ENCODE peak calls at places on chromosomes 4 and X, in seven cellular contexts. C is hypothalamus; D is neural crest cell; K is stimulated activated CD4-positive, alpha-beta T cell treated with anti-CD3 and anti-CD28 coated beads, Interleukin-15, amount 100 ng/mL, for 24 hours; I is breast epithelium; M is effector memory CD8-positive, alpha-beta T cell; A is upper lobe of left lung. U is an unnamed sample.

GRCh38 chrX:115559672-115560071 is 1.3 kb upstream of the PLS3 start:
- DNase-seq in K (no peak), A (no peak), D (no peak), I (no peak), M (no peak), C (no peak), U (no peak)

GRCh38 chr4:41218703-41219102 is 4.4 kb upstream of the APBB2 start:
- DNase-seq in D (no peak), I (no peak), M (no peak), A (no peak), C (no peak), K (no peak), U (no peak)

GRCh38 chr4:11455201-11455835 is 26.6 kb upstream of the HS3ST1 start:
- DNase-seq in M (no peak), D (no peak), I (no peak), A (no peak), K (no peak), C (no peak), U (no peak)

GRCh38 chrX:7065473-7065872 is 82.0 kb upstream of the STS start:
- DNase-seq in D (no peak), M (no peak), K (no peak), I (no peak), C (no peak), A (no peak), U (no peak)

GRCh38 chr4:20311863-20312262 is 60.2 kb downstream of the SLIT2 start:
- DNase-seq in M (no peak), C (no peak), I (no peak), D (no peak), K (no peak), A (no peak), U (no peak)

GRCh38 chr4:122658818-122659295 is 38.0 kb upstream of the IL21 start:
- DNase-seq in I (no peak), K (no peak), D (no peak), A (no peak), C (no peak), M (no peak), U (no peak)

GRCh38 chr4:28481565-28481964 is 1620.9 kb downstream of the STIM2 start:
- DNase-seq in C (no peak), A (no peak), D (no peak), I (peak; percentile 22), K (no peak), M (no peak), U (no peak)

GRCh38 chr4:184355111-184355604 is 119.2 kb downstream of the IRF2 start:
- DNase-seq in K (no peak), C (no peak), D (no peak), I (peak; percentile 46), M (no peak), A (no peak), U (no peak)

GRCh38 chrX:103562801-103563200 is 22.5 kb upstream of the TCEAL4 start:
- DNase-seq in I (no peak), M (no peak), C (no peak), A (no peak), K (no peak), D (no peak), U (no peak)

GRCh38 chr4:124640037-124640730 is 72.3 kb downstream of the ANKRD50 start:
- DNase-seq in A (no peak), C (no peak), I (peak; percentile 29), K (no peak), D (no peak), M (no peak), U (no peak)

GRCh38 chrX:67693928-67694327 is 150.1 kb downstream of the AR start:
- DNase-seq in C (no peak), K (no peak), D (no peak), M (no peak), I (no peak), A (no peak), U (no peak)

GRCh38 chrX:153769158-153769864 is 5.3 kb downstream of the PLXNB3 start:
- DNase-seq in K (no peak), I (no peak), C (no peak), A (peak; percentile 49), M (no peak), D (no peak), U (no peak)

GRCh38 chr4:63906660-63907146 is 502.5 kb downstream of the TECRL start:
- DNase-seq in I (no peak), D (no peak), M (no peak), K (no peak), C (no peak), A (no peak), U (no peak)

GRCh38 chr4:88247148-88247547 is 37.2 kb downstream of the PPM1K start:
- DNase-seq in I (no peak), K (no peak), A (no peak), M (no peak), C (no peak), D (no peak), U (no peak)

GRCh38 chrX:73127700-73128241 is 48.5 kb upstream of the PABPC1L2A start:
- DNase-seq in D (no peak), K (peak; percentile 3), I (no peak), A (peak; percentile 40), M (no peak), C (peak; percentile 0), U (peak; percentile 19)

GRCh38 chr4:124111922-124112321 is 600.6 kb downstream of the ANKRD50 start:
- DNase-seq in D (peak; percentile 16), I (no peak), A (no peak), K (no peak), C (no peak), M (no peak), U (peak; percentile 40)

GRCh38 chr4:147138171-147138570 is 192.5 kb upstream of the TTC29 start:
- DNase-seq in C (no peak), M (no peak), A (no peak), K (no peak), D (no peak), I (no peak), U (no peak)

GRCh38 chr4:74117024-74117534 is 18.1 kb upstream of the CXCL2 start:
- DNase-seq in A (no peak), M (no peak), I (peak; percentile 85), D (no peak), C (peak; percentile 66), K (no peak), U (no peak)

GRCh38 chr4:155552180-155552579 is 114.5 kb upstream of the GUCY1A1 start:
- DNase-seq in K (no peak), C (no peak), I (no peak), D (no peak), A (peak; percentile 11), M (no peak), U (no peak)

GRCh38 chr4:40550900-40551546 is 78.6 kb downstream of the RBM47 start:
- DNase-seq in D (no peak), M (no peak), K (peak; percentile 5), C (no peak), I (peak; percentile 30), A (no peak), U (no peak)

GRCh38 chrX:119423631-119424030 is 24.5 kb downstream of the SLC25A43 start:
- DNase-seq in D (no peak), C (no peak), A (no peak), I (no peak), M (no peak), K (no peak), U (no peak)

GRCh38 chr4:87981505-87981904 is 6.0 kb downstream of the SPP1 start:
- DNase-seq in K (no peak), A (no peak), I (no peak), C (no peak), D (no peak), M (no peak), U (no peak)

GRCh38 chr4:17469931-17470674 is 41.8 kb downstream of the QDPR start:
- DNase-seq in M (no peak), C (no peak), I (no peak), A (no peak), K (no peak), D (no peak), U (no peak)

GRCh38 chr4:336893-337142 is 796 bp upstream of the ZNF141 start:
- DNase-seq in C (no peak), A (no peak), I (no peak), K (no peak), D (no peak), M (no peak), U (no peak)

GRCh38 chr4:151331276-151332042 is 6.1 kb upstream of the SH3D19 start:
- DNase-seq in K (no peak), M (no peak), D (no peak), C (no peak), A (no peak), I (no peak), U (no peak)

GRCh38 chrX:30283456-30284200 is 25.6 kb downstream of the NR0B1 start:
- DNase-seq in M (no peak), A (no peak), C (no peak), K (no peak), I (no peak), D (no peak), U (no peak)

GRCh38 chr4:87839309-87839946 is 6.7 kb downstream of the MEPE start:
- DNase-seq in I (peak; percentile 24), K (peak; percentile 6), C (no peak), D (no peak), M (no peak), A (no peak), U (peak; percentile 50)

GRCh38 chr4:37793562-37793961 is 32.9 kb upstream of the PGM2 start:
- DNase-seq in K (no peak), C (no peak), D (no peak), M (peak; percentile 5), I (no peak), A (no peak), U (no peak)

GRCh38 chrX:46444011-46444410 is 101.2 kb downstream of the ZNF674 start:
- DNase-seq in A (no peak), D (no peak), K (peak; percentile 11), M (no peak), I (no peak), C (no peak), U (no peak)

GRCh38 chr4:147059064-147059731 is 113.5 kb upstream of the TTC29 start:
- DNase-seq in I (no peak), A (no peak), M (no peak), C (no peak), D (no peak), K (no peak), U (no peak)

GRCh38 chr4:24867766-24868296 is 45.0 kb downstream of the CCDC149 start:
- DNase-seq in A (no peak), D (no peak), M (no peak), I (no peak), K (no peak), C (no peak), U (no peak)

GRCh38 chrX:9467181-9467580 is 2.3 kb downstream of the TBL1X start:
- DNase-seq in A (no peak), C (no peak), D (no peak), K (no peak), I (no peak), M (no peak), U (no peak)

GRCh38 chrX:40733691-40734090 is 1.7 kb downstream of the MED14 start:
- DNase-seq in K (no peak), D (no peak), I (no peak), C (no peak), M (no peak), A (no peak), U (no peak)

GRCh38 chrX:150772150-150772970 is 79.2 kb downstream of the MTMR1 start:
- DNase-seq in I (peak; percentile 39), D (peak; percentile 82), C (peak; percentile 50), K (peak; percentile 83), M (peak; percentile 64), A (peak; percentile 83), U (peak; percentile 90)

U was measured in HEK293T.